ENCODE peak calls at places on chromosomes 11 and 22, in eight cellular contexts. K, W, Z, I, P, G, X and T are unnamed samples.

GRCh38 chr11:128927683-128928336 is 14.9 kb downstream of the TP53AIP1 start:
- DNase-seq in Z (no peak), G (no peak), I (no peak), P (no peak), K (no peak), W (no peak), X (peak), T (no peak)

GRCh38 chr11:73185680-73186293 is 32.3 kb upstream of the P2RY2 start:
- DNase-seq in I (peak), W (peak), P (no peak), Z (no peak), G (no peak), K (peak), X (no peak), T (no peak)

GRCh38 chr11:45104790-45105084 is 41.7 kb upstream of the PRDM11 start:
- DNase-seq in G (no peak), P (no peak), Z (no peak), I (no peak), W (no peak), K (no peak), X (no peak), T (no peak)

GRCh38 chr22:22884888-22885840 is 2.5 kb upstream of the IGLL5 start:
- DNase-seq in Z (no peak), I (no peak), P (no peak), K (no peak), X (no peak), G (no peak), W (no peak), T (no peak)

GRCh38 chr22:30754971-30755759 is 60.5 kb downstream of the OSBP2 start:
- DNase-seq in K (peak), Z (no peak), I (peak), G (no peak), W (peak), P (peak), X (no peak), T (no peak)

GRCh38 chr22:35552846-35553245 is 12.2 kb downstream of the RASD2 start:
- DNase-seq in I (no peak), W (no peak), K (no peak), G (no peak), X (no peak), Z (no peak), P (no peak), T (no peak)

GRCh38 chr11:63687845-63688244 is 6.5 kb downstream of the RTN3 start:
- DNase-seq in K (peak), X (no peak), I (no peak), G (no peak), W (no peak), Z (no peak), P (no peak), T (no peak)

GRCh38 chr22:38069372-38070249 is 12.4 kb downstream of the PICK1 start:
- DNase-seq in Z (no peak), K (no peak), G (no peak), W (peak), X (no peak), I (peak), P (no peak), T (no peak)

GRCh38 chr11:61682093-61682732 is 2.0 kb downstream of the DAGLA start:
- DNase-seq in I (no peak), P (no peak), K (no peak), Z (no peak), W (peak), G (no peak), X (no peak), T (no peak)

GRCh38 chr11:119566299-119566698 is 143.3 kb upstream of the THY1 start:
- DNase-seq in Z (no peak), I (no peak), P (no peak), W (no peak), X (no peak), G (no peak), K (no peak), T (no peak)

GRCh38 chr11:8732748-8733241 is 50.2 kb downstream of the RPL27A start:
- DNase-seq in G (no peak), W (peak), I (peak), P (no peak), Z (no peak), X (no peak), K (peak), T (no peak)

GRCh38 chr11:68506908-68507307 is 46.4 kb downstream of the PPP6R3 start:
- DNase-seq in X (no peak), Z (no peak), K (peak), G (no peak), P (no peak), I (no peak), W (no peak), T (no peak)

GRCh38 chr11:26721967-26722366 is at the start of gene SLC5A12:
- DNase-seq in Z (no peak), P (no peak), X (no peak), K (no peak), W (no peak), G (no peak), I (no peak), T (no peak)

GRCh38 chr11:7548659-7549283 is 35.0 kb downstream of the PPFIBP2 start:
- DNase-seq in P (no peak), X (no peak), G (no peak), K (peak), Z (no peak), W (no peak), I (no peak), T (no peak)

GRCh38 chr11:132898021-132898420 is 634.3 kb downstream of the OPCML start:
- DNase-seq in K (no peak), G (no peak), Z (no peak), X (no peak), P (no peak), I (no peak), W (no peak), T (no peak)

GRCh38 chr11:79547256-79547655 is 106.4 kb upstream of the TENM4 start:
- DNase-seq in K (no peak), P (no peak), X (no peak), G (no peak), I (no peak), Z (no peak), W (no peak), T (no peak)

GRCh38 chr11:934437-934950 is 8.8 kb downstream of the AP2A2 start:
- DNase-seq in K (no peak), P (no peak), I (no peak), W (no peak), Z (no peak), G (no peak), X (no peak), T (no peak)

GRCh38 chr11:114230031-114230430 is 66.2 kb upstream of the NNMT start:
- DNase-seq in I (no peak), X (no peak), W (no peak), K (no peak), G (no peak), P (no peak), Z (no peak), T (no peak)

GRCh38 chr22:17985606-17986005 is 38.8 kb downstream of the MICAL3 start:
- DNase-seq in G (no peak), K (no peak), P (no peak), X (no peak), Z (no peak), I (no peak), W (no peak), T (no peak)

GRCh38 chr11:119641991-119642745 is 86.8 kb downstream of the NECTIN1 start:
- DNase-seq in X (no peak), I (peak), W (no peak), K (peak), Z (no peak), G (no peak), P (peak), T (no peak)

GRCh38 chr11:10748241-10748640 is 2.8 kb upstream of the CTR9 start:
- DNase-seq in W (no peak), G (no peak), I (no peak), P (no peak), K (no peak), X (no peak), Z (no peak), T (no peak)

GRCh38 chr11:127493330-127493729 is 492.8 kb upstream of the KIRREL3 start:
- DNase-seq in G (no peak), W (no peak), X (no peak), P (peak), K (peak), I (no peak), Z (no peak), T (no peak)

GRCh38 chr11:61769169-61769920 is 16.9 kb downstream of the MYRF start:
- DNase-seq in P (no peak), K (no peak), I (peak), G (no peak), W (no peak), Z (no peak), X (peak), T (no peak)

GRCh38 chr11:30876656-30877371 is 290.7 kb upstream of the MPPED2 start:
- DNase-seq in X (no peak), P (no peak), W (no peak), Z (no peak), I (peak), G (no peak), K (peak), T (no peak)
- TF ChIP-seq CTCF in X (no peak), P (no peak), W (no peak), Z (no peak), I (no peak), G (no peak), K (no peak), T (no peak)

GRCh38 chr11:18790820-18791174 is 801 bp downstream of the PTPN5 start:
- DNase-seq in W (no peak), P (no peak), G (no peak), K (no peak), I (no peak), X (no peak), Z (no peak), T (no peak)
- H3K4me3 ChIP-seq in W (peak), P (no peak), G (peak), K (no peak), I (no peak), X (peak), Z (peak), T (no peak)

GRCh38 chr11:32858731-32859130 is 29.0 kb downstream of the PRRG4 start:
- DNase-seq in Z (no peak), W (no peak), I (no peak), K (no peak), G (no peak), P (no peak), X (no peak), T (no peak)
- TF ChIP-seq CTCF in Z (no peak), W (no peak), I (peak), K (peak), G (no peak), P (no peak), X (no peak), T (no peak)

GRCh38 chr22:45978275-45978713 is 1.3 kb upstream of the WNT7B start:
- DNase-seq in I (no peak), Z (no peak), K (no peak), W (no peak), P (no peak), X (no peak), G (no peak), T (no peak)
- H3K4me3 ChIP-seq in I (no peak), Z (peak), K (no peak), W (peak), P (peak), X (peak), G (peak), T (no peak)

GRCh38 chr11:104130161-104130560 is 33.8 kb downstream of the PDGFD start:
- DNase-seq in G (no peak), W (no peak), I (no peak), K (no peak), X (no peak), Z (no peak), P (no peak), T (no peak)
- TF ChIP-seq CTCF in G (no peak), W (no peak), I (no peak), K (no peak), X (no peak), Z (no peak), P (no peak), T (no peak)

GRCh38 chr11:12537778-12538401 is 136.3 kb upstream of the TEAD1 start:
- DNase-seq in Z (no peak), K (no peak), X (no peak), I (peak), W (peak), G (no peak), P (no peak), T (no peak)
- H3K4me3 ChIP-seq in Z (no peak), K (no peak), X (no peak), I (no peak), W (no peak), G (no peak), P (no peak), T (no peak)

GRCh38 chr11:65468874-65469333 is 29.9 kb upstream of the MALAT1 start:
- DNase-seq in K (peak), P (no peak), G (no peak), X (peak), W (no peak), Z (peak), I (peak), T (no peak)
- TF ChIP-seq CTCF in K (peak), P (peak), G (peak), X (peak), W (peak), Z (peak), I (peak), T (peak)

DNA sequence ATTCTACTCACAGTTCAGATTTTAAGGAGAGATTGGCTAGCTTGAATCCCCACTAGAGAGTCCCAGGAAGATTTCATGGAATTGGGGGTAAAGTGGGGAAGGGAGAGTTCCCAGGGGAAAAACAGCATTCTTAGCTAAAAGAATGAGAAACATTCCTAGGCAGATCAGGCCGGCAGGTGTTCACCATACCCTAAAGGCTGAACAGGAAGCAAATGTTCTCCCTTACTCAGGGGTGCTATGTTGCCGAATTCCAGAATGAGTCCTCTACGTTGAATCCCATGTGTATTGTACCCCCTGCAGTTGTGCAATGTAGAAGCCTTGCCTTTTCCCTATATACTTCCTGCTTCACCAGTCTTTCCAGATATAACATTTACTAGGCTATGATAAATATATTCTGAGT is 135.2 kb upstream of the NCAM1 start:
- DNase-seq in K (peak), X (no peak), P (no peak), Z (no peak), G (no peak), I (no peak), W (no peak), T (no peak)
- H3K4me3 ChIP-seq in K (no peak), X (no peak), P (no peak), Z (no peak), G (no peak), I (no peak), W (no peak), T (no peak)

GRCh38 chr22:43385770-43386641 is 25.8 kb upstream of the MPPED1 start:
- DNase-seq in X (peak), Z (no peak), P (peak), K (peak), G (no peak), W (peak), I (peak), T (no peak)
- TF ChIP-seq CTCF in X (peak), Z (peak), P (peak), K (peak), G (peak), W (peak), I (peak), T (peak)